ENCODE peak calls at places on chromosomes 4 and X, in ten cellular contexts. C is heart left ventricle, J is BE2C, F is BJ, Q is cardiac fibroblast, S is endothelial cell, H is hepatocyte, Y is psoas muscle, I is NB4, U is HFFc6. T is an unnamed sample.

GRCh38 chr4:40918330-40918729 is 168.6 kb downstream of the NSUN7 start:
- DNase-seq in C (peak), J (peak), F (peak), Q (peak), S (no peak), H (peak), Y (peak), I (no peak), U (peak), T (no peak)

GRCh38 chrX:46913710-46914109 is 1.5 kb downstream of the JADE3 start:
- DNase-seq in C (no peak), J (peak), F (no peak), Q (peak), S (peak), H (peak), Y (no peak), I (peak), U (peak), T (no peak)

GRCh38 chr4:7793186-7793585 is 146.5 kb downstream of the AFAP1 start:
- DNase-seq in C (no peak), J (no peak), F (no peak), Q (no peak), S (no peak), H (no peak), Y (no peak), I (no peak), U (no peak), T (no peak)

GRCh38 chrX:118964252-118964651 is 10.2 kb upstream of the LONRF3 start:
- DNase-seq in C (no peak), J (no peak), F (no peak), Q (no peak), S (no peak), H (no peak), Y (no peak), I (no peak), U (no peak), T (no peak)

GRCh38 chrX:150482537-150483217 is 85.7 kb upstream of the MTM1 start:
- DNase-seq in C (no peak), J (no peak), F (peak), Q (no peak), S (no peak), H (peak), Y (no peak), I (peak), U (peak), T (no peak)

GRCh38 chr4:25509656-25510055 is 132.6 kb downstream of the ANAPC4 start:
- DNase-seq in C (no peak), J (no peak), F (no peak), Q (no peak), S (no peak), H (no peak), Y (no peak), I (no peak), U (peak), T (no peak)

GRCh38 chrX:148874621-148875020 is 374.2 kb downstream of the AFF2 start:
- DNase-seq in C (no peak), J (no peak), F (no peak), Q (no peak), S (no peak), H (no peak), Y (no peak), I (no peak), U (no peak), T (no peak)

GRCh38 chrX:149497626-149498025 is 7.5 kb downstream of the IDS start:
- DNase-seq in C (no peak), J (no peak), F (peak), Q (no peak), S (no peak), H (no peak), Y (no peak), I (no peak), U (peak), T (no peak)

GRCh38 chrX:44303119-44303518 is 40.4 kb downstream of the EFHC2 start:
- DNase-seq in C (no peak), J (no peak), F (no peak), Q (no peak), S (no peak), H (no peak), Y (no peak), I (no peak), U (no peak), T (no peak)

GRCh38 chrX:140360284-140360683 is 144.6 kb downstream of the SOX3 start:
- DNase-seq in C (no peak), J (no peak), F (no peak), Q (no peak), S (no peak), H (no peak), Y (no peak), I (no peak), U (no peak), T (no peak)

GRCh38 chr4:109414938-109415337 is 18.7 kb upstream of the SEC24B start:
- DNase-seq in C (no peak), J (no peak), F (no peak), Q (peak), S (no peak), H (no peak), Y (no peak), I (no peak), U (no peak), T (no peak)

GRCh38 chr4:82431026-82431745 is 796 bp downstream of the ENOPH1 start:
- DNase-seq in C (no peak), J (peak), F (no peak), Q (peak), S (no peak), H (peak), Y (peak), I (peak), U (no peak), T (no peak)

GRCh38 chrX:130994671-130995070 is 63.5 kb upstream of the ARHGAP36 start:
- DNase-seq in C (no peak), J (peak), F (no peak), Q (peak), S (peak), H (peak), Y (no peak), I (peak), U (no peak), T (no peak)

GRCh38 chrX:7996414-7996813 is 69.2 kb upstream of the PNPLA4 start:
- DNase-seq in C (no peak), J (peak), F (no peak), Q (peak), S (peak), H (peak), Y (no peak), I (peak), U (peak), T (no peak)

GRCh38 chrX:112834016-112834855 is 6.4 kb downstream of the AMOT start:
- DNase-seq in C (no peak), J (no peak), F (peak), Q (peak), S (no peak), H (peak), Y (no peak), I (no peak), U (peak), T (no peak)

GRCh38 chr4:38354421-38354820 is 309.6 kb upstream of the KLF3 start:
- DNase-seq in C (no peak), J (no peak), F (no peak), Q (no peak), S (no peak), H (no peak), Y (no peak), I (no peak), U (no peak), T (no peak)

GRCh38 chr4:14743601-14744000 is 258.7 kb upstream of the CPEB2 start:
- DNase-seq in C (no peak), J (no peak), F (no peak), Q (no peak), S (no peak), H (no peak), Y (no peak), I (no peak), U (no peak), T (no peak)

GRCh38 chr4:72701987-72702819 is 133.2 kb upstream of the ADAMTS3 start:
- DNase-seq in C (no peak), J (peak), F (peak), Q (peak), S (peak), H (peak), Y (no peak), I (peak), U (peak), T (no peak)

GRCh38 chr4:111045992-111046391 is 423.1 kb upstream of the PITX2 start:
- DNase-seq in C (no peak), J (no peak), F (no peak), Q (no peak), S (no peak), H (no peak), Y (no peak), I (no peak), U (no peak), T (no peak)

GRCh38 chr4:108979754-108980153 is 216.9 kb upstream of the ETNPPL start:
- DNase-seq in C (no peak), J (no peak), F (no peak), Q (no peak), S (no peak), H (no peak), Y (no peak), I (no peak), U (no peak), T (no peak)

GRCh38 chr4:110032603-110033002 is 119.9 kb downstream of the EGF start:
- DNase-seq in C (peak), J (no peak), F (no peak), Q (no peak), S (no peak), H (no peak), Y (no peak), I (peak), U (no peak), T (no peak)

GRCh38 chrX:144801786-144802185 is 445.5 kb upstream of the SPANXN1 start:
- DNase-seq in C (no peak), J (no peak), F (no peak), Q (no peak), S (no peak), H (no peak), Y (no peak), I (no peak), U (no peak), T (no peak)

GRCh38 chr4:12211636-12212035 is 782.9 kb upstream of the HS3ST1 start:
- DNase-seq in C (no peak), J (no peak), F (no peak), Q (no peak), S (no peak), H (no peak), Y (no peak), I (no peak), U (no peak), T (no peak)

GRCh38 chrX:5915783-5916182 is 312.9 kb downstream of the NLGN4X start:
- DNase-seq in C (no peak), J (no peak), F (no peak), Q (no peak), S (no peak), H (no peak), Y (no peak), I (no peak), U (no peak), T (no peak)

GRCh38 chr4:17475481-17475880 is 36.4 kb downstream of the QDPR start:
- DNase-seq in C (no peak), J (no peak), F (no peak), Q (peak), S (no peak), H (no peak), Y (no peak), I (no peak), U (no peak), T (no peak)

GRCh38 chrX:67789536-67789935 is 245.7 kb downstream of the AR start:
- DNase-seq in C (no peak), J (no peak), F (no peak), Q (no peak), S (no peak), H (no peak), Y (no peak), I (no peak), U (no peak), T (no peak)

GRCh38 chrX:78327370-78328048 is at the start of gene CYSLTR1:
- DNase-seq in C (no peak), J (no peak), F (no peak), Q (no peak), S (no peak), H (no peak), Y (no peak), I (peak), U (no peak), T (no peak)

GRCh38 chr4:56112377-56112776 is 163.6 kb downstream of the CEP135 start:
- DNase-seq in C (no peak), J (no peak), F (no peak), Q (no peak), S (no peak), H (no peak), Y (no peak), I (no peak), U (no peak), T (no peak)

GRCh38 chrX:10158279-10158939 is 1.6 kb downstream of the CLCN4 start:
- DNase-seq in C (no peak), J (peak), F (no peak), Q (no peak), S (peak), H (peak), Y (peak), I (no peak), U (no peak), T (no peak)

GRCh38 chr4:127000090-127000489 is 632.7 kb upstream of the INTU start:
- DNase-seq in C (no peak), J (no peak), F (no peak), Q (no peak), S (no peak), H (no peak), Y (no peak), I (no peak), U (no peak), T (no peak)

GRCh38 chrX:28576117-28576516 is 11.1 kb upstream of the IL1RAPL1 start:
- DNase-seq in C (no peak), J (no peak), F (no peak), Q (no peak), S (no peak), H (no peak), Y (no peak), I (no peak), U (no peak), T (no peak)

GRCh38 chrX:2343413-2343812 is 157.4 kb downstream of the DHRSX start:
- DNase-seq in C (no peak), J (no peak), F (no peak), Q (no peak), S (no peak), H (no peak), Y (no peak), I (no peak), U (no peak), T (no peak)

GRCh38 chrX:2348225-2348624 is 152.6 kb downstream of the DHRSX start:
- DNase-seq in C (no peak), J (no peak), F (no peak), Q (no peak), S (no peak), H (no peak), Y (no peak), I (no peak), U (no peak), T (no peak)

GRCh38 chrX:2345562-2345961 is 155.2 kb downstream of the DHRSX start:
- DNase-seq in C (no peak), J (no peak), F (no peak), Q (no peak), S (no peak), H (no peak), Y (no peak), I (no peak), U (no peak), T (no peak)

GRCh38 chrX:2342878-2343277 is 157.9 kb downstream of the DHRSX start:
- DNase-seq in C (no peak), J (no peak), F (peak), Q (peak), S (no peak), H (no peak), Y (no peak), I (no peak), U (peak), T (no peak)

DNA sequence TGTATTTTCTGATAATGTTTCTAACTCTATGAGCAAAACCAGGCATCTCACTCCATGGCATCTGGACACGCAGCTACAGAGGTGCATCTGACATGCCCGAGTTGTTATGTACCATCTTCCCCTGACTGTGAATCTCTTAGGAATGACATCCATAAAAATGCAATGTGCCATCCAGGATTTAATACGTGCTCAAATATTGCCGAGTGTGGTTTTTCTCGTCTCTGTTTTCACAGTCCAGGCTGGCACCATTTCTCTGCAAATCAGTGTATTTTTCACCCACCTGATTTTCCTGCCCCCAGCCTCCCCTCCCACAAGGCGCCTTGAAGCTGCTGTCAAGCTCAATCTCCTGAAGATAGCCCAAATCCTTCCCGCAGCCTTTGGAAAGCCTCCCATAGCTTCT is 154.6 kb downstream of the DHRSX start:
- DNase-seq in C (no peak), J (no peak), F (no peak), Q (no peak), S (no peak), H (no peak), Y (no peak), I (no peak), U (no peak), T (no peak)
- TF ChIP-seq CTCF in C (no peak), J (no peak), F (no peak), Q (no peak), S (no peak), H (no peak), Y (no peak), I (no peak), U (no peak), T (no peak)

DNA sequence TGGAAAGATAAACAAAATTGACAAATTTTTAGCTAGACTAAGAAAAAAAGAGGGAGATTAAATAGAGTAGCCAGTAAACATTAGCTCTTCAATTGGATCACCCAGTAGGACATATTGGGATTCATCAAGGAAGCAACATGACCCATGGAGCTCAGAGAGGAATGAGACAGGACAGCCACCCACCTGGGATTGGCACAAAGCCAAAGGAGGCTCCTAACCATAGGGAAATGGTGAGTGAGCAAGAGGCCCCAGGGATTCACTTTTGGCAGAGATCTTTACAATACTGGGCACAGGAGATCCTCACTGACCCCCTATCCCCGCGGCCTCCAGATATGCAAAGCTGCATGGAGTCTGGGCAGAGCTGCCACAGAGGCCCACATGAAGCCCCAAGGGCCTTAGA is 34.8 kb upstream of the CXCL6 start:
- DNase-seq in C (no peak), J (no peak), F (no peak), Q (no peak), S (no peak), H (no peak), Y (no peak), I (no peak), U (no peak), T (no peak)
- TF ChIP-seq CTCF in C (no peak), J (no peak), F (no peak), Q (no peak), S (no peak), H (no peak), Y (no peak), I (no peak), U (no peak), T (no peak)

GRCh38 chr4:1552451-1552850 is 131.7 kb downstream of the FAM53A start:
- DNase-seq in C (no peak), J (no peak), F (no peak), Q (no peak), S (no peak), H (no peak), Y (no peak), I (no peak), U (no peak), T (no peak)

GRCh38 chr4:1554246-1554875 is 129.8 kb downstream of the FAM53A start:
- DNase-seq in C (no peak), J (no peak), F (no peak), Q (no peak), S (no peak), H (no peak), Y (no peak), I (no peak), U (no peak), T (no peak)

GRCh38 chr4:1554876-1555265 is 129.2 kb downstream of the FAM53A start:
- DNase-seq in C (no peak), J (no peak), F (no peak), Q (no peak), S (no peak), H (no peak), Y (no peak), I (no peak), U (no peak), T (no peak)

GRCh38 chr4:1551211-1551610 is 132.9 kb downstream of the FAM53A start:
- DNase-seq in C (no peak), J (no peak), F (no peak), Q (no peak), S (no peak), H (no peak), Y (peak), I (no peak), U (no peak), T (no peak)

DNA sequence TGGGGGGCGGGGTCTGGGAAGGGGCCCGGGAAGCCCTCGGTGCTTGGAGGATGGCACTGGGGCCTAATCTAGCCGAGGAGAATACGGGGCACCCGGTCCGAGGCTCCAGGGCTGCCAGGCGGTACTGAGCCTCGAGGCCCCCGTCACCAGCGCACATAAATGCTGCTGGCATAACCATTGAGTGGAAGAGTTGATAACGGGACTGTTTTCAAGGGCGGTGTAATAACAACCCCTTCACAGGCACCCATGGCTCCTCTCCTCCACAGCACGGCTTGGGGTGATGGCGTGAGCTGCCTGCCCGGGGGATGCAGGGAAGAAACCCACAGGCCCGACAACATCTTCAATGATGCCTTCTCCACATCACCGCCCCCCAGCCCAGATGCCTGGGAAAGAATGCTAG is 130.7 kb downstream of the FAM53A start:
- DNase-seq in C (no peak), J (no peak), F (no peak), Q (no peak), S (no peak), H (no peak), Y (no peak), I (no peak), U (no peak), T (no peak)
- TF ChIP-seq CTCF in C (no peak), J (no peak), F (no peak), Q (no peak), S (no peak), H (no peak), Y (no peak), I (no peak), U (no peak), T (no peak)

DNA sequence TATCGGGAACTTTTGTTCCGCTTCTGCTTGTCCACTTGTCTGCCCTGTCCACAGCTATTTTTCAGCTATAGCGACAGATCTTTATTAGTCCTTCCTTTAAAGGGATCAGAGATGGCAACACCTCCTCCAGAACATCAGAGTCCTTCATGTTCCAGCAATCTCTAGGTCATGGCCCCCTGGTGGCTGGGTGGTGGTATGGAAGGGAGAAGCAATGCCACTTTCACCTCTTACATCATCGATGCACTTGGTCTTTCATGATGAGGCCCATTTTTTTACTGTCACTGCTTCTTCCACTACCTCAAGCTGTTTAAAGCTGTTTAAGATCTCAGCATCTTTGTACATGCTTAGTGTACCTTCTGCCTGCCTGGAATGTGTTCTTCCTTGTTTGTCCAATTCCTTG is 106.7 kb downstream of the ARHGAP6 start:
- DNase-seq in C (no peak), J (peak), F (no peak), Q (no peak), S (peak), H (peak), Y (no peak), I (peak), U (no peak), T (no peak)
- TF ChIP-seq CTCF in C (no peak), J (peak), F (peak), Q (peak), S (peak), H (no peak), Y (no peak), I (peak), U (peak), T (peak)

GRCh38 chrX:17882680-17883079 is 21.6 kb upstream of the RAI2 start:
- DNase-seq in C (no peak), J (no peak), F (no peak), Q (no peak), S (no peak), H (no peak), Y (no peak), I (no peak), U (no peak), T (no peak)

DNA sequence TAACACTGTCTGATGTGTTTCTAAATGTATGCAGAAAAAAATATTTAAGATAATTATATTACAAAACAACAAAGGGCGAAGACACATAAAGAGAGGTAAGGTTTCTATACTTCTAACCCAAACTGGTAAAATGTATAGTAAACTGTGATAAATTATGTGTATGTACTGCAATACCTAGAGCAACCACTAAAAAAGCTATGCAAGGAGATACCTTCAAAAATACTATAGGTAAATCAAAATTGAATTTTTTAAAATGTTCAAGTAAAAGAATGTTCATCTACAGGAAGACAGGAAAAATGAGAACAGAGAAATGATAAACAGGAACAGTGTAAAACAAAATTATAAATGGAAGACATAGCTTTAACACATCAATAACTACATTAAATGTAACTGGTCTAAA is 27.3 kb upstream of the RAI2 start:
- DNase-seq in C (no peak), J (no peak), F (no peak), Q (no peak), S (no peak), H (no peak), Y (no peak), I (no peak), U (no peak), T (no peak)
- TF ChIP-seq CTCF in C (no peak), J (no peak), F (no peak), Q (no peak), S (peak), H (no peak), Y (peak), I (no peak), U (peak), T (no peak)